ENCODE peak calls at places on chromosome 3, in six cellular contexts. U is GM12865, Q is HFFc6, L is lower lobe of right lung, B is GM12878, G is stomach. T is an unnamed sample.

GRCh38 chr3:34361921-34362320 is 563.5 kb downstream of the PDCD6IP start:
- DNase-seq in B (peak; percentile 96), Q (no peak), L (peak; percentile 51), G (no peak), U (peak; percentile 81), T (peak; percentile 73)

GRCh38 chr3:148309390-148310035 is 388.2 kb upstream of the AGTR1 start:
- DNase-seq in U (peak; percentile 58), B (no peak), Q (peak; percentile 46), G (no peak), L (no peak), T (no peak)

GRCh38 chr3:114707225-114707860 is 413.5 kb downstream of the TIGIT start:
- DNase-seq in L (no peak), B (no peak), G (no peak), U (no peak), Q (no peak), T (no peak)

GRCh38 chr3:9908286-9908685 is 5.6 kb downstream of the IL17RE start:
- DNase-seq in U (no peak), B (no peak), Q (no peak), L (no peak), G (no peak), T (no peak)

GRCh38 chr3:156606729-156607128 is 51.8 kb upstream of the SSR3 start:
- DNase-seq in G (no peak), L (no peak), B (no peak), U (peak; percentile 28), Q (no peak), T (no peak)

GRCh38 chr3:13746385-13746784 is 133.5 kb downstream of the WNT7A start:
- DNase-seq in G (no peak), L (no peak), U (no peak), Q (no peak), B (no peak), T (no peak)

GRCh38 chr3:62607287-62608029 is 234.1 kb upstream of the FEZF2 start:
- DNase-seq in G (peak; percentile 59), B (no peak), Q (peak; percentile 66), U (no peak), L (peak; percentile 85), T (no peak)

GRCh38 chr3:15903164-15903563 is 105.4 kb upstream of the ANKRD28 start:
- DNase-seq in L (no peak), U (no peak), Q (peak; percentile 42), G (peak; percentile 51), B (no peak), T (no peak)

GRCh38 chr3:144031938-144032337 is 60.3 kb downstream of the DIPK2A start:
- DNase-seq in Q (no peak), L (no peak), B (no peak), U (no peak), G (peak; percentile 79), T (no peak)

GRCh38 chr3:40465111-40465407 is 7.9 kb downstream of the RPL14 start:
- DNase-seq in G (no peak), Q (no peak), L (no peak), B (no peak), U (no peak), T (no peak)

GRCh38 chr3:149462653-149463052 is 11.8 kb upstream of the TM4SF4 start:
- DNase-seq in Q (peak; percentile 79), L (no peak), G (no peak), B (no peak), U (no peak), T (no peak)

GRCh38 chr3:47016934-47017435 is 37.5 kb downstream of the NBEAL2 start:
- DNase-seq in B (peak; percentile 40), Q (peak; percentile 74), L (no peak), G (no peak), U (peak; percentile 61), T (no peak)

GRCh38 chr3:148992027-148992634 is 791 bp downstream of the GYG1 start:
- DNase-seq in U (peak; percentile 58), Q (peak; percentile 10), G (peak; percentile 50), B (no peak), L (peak; percentile 72), T (peak; percentile 52)

GRCh38 chr3:36823806-36824205 is 59.5 kb upstream of the DCLK3 start:
- DNase-seq in L (no peak), B (no peak), U (no peak), Q (no peak), G (no peak), T (no peak)

GRCh38 chr3:177459397-177459796 is 262.1 kb upstream of the TBL1XR1 start:
- DNase-seq in L (no peak), G (no peak), Q (peak; percentile 28), U (no peak), B (no peak), T (no peak)

GRCh38 chr3:120524171-120524923 is 71.8 kb upstream of the NDUFB4 start:
- DNase-seq in L (no peak), U (no peak), G (no peak), B (no peak), Q (peak; percentile 36), T (no peak)

GRCh38 chr3:58085616-58086015 is 77.4 kb downstream of the FLNB start:
- DNase-seq in B (no peak), U (peak; percentile 72), G (no peak), L (no peak), Q (no peak), T (no peak)

GRCh38 chr3:160180581-160181216 is 44.5 kb upstream of the C3orf80 start:
- DNase-seq in Q (peak; percentile 84), L (no peak), U (no peak), G (no peak), B (no peak), T (no peak)

GRCh38 chr3:52399593-52399992 is 45.3 kb downstream of the SEMA3G start:
- DNase-seq in B (no peak), G (no peak), L (peak; percentile 30), U (no peak), Q (no peak), T (peak; percentile 34)

GRCh38 chr3:144821583-144821982 is 850.0 kb downstream of the DIPK2A start:
- DNase-seq in Q (no peak), B (no peak), U (no peak), G (no peak), L (no peak), T (no peak)

GRCh38 chr3:148004331-148004730 is 595.2 kb downstream of the ZIC1 start:
- DNase-seq in G (no peak), L (no peak), B (no peak), Q (no peak), U (no peak), T (no peak)

GRCh38 chr3:75089831-75090230 is 475.4 kb upstream of the CNTN3 start:
- DNase-seq in B (no peak), L (no peak), Q (no peak), U (no peak), G (no peak), T (no peak)

GRCh38 chr3:140910860-140911259 is 30.8 kb upstream of the SLC25A36 start:
- DNase-seq in G (no peak), U (no peak), B (no peak), Q (no peak), L (no peak), T (no peak)

GRCh38 chr3:149881879-149882278 is 68.9 kb downstream of the RNF13 start:
- DNase-seq in L (no peak), B (no peak), Q (no peak), G (no peak), U (no peak), T (no peak)

GRCh38 chr3:173411288-173412064 is 13.9 kb downstream of the NLGN1 start:
- DNase-seq in B (no peak), U (no peak), G (no peak), L (peak; percentile 52), Q (peak; percentile 50), T (no peak)

GRCh38 chr3:29057326-29057725 is 223.5 kb upstream of the RBMS3 start:
- DNase-seq in B (no peak), G (no peak), Q (peak; percentile 75), U (no peak), L (no peak), T (no peak)

GRCh38 chr3:18423401-18424212 is 1.5 kb downstream of the SATB1 start:
- DNase-seq in L (peak; percentile 53), G (peak; percentile 48), B (peak; percentile 37), U (peak; percentile 77), Q (peak; percentile 20), T (no peak)

GRCh38 chr3:111601810-111602209 is 6.7 kb upstream of the ZBED2 start:
- DNase-seq in G (no peak), U (no peak), Q (no peak), B (no peak), L (no peak), T (no peak)

GRCh38 chr3:172280406-172281051 is 167.7 kb downstream of the GHSR start:
- DNase-seq in B (no peak), U (no peak), G (no peak), L (no peak), Q (peak; percentile 63), T (no peak)

GRCh38 chr3:184361532-184361931 is at the start of the genes CLCN2 and POLR2H:
- DNase-seq in B (no peak), L (peak; percentile 61), Q (no peak), G (peak; percentile 50), U (peak; percentile 54), T (no peak)

GRCh38 chr3:190105876-190106275 is 14.8 kb downstream of the P3H2 start:
- DNase-seq in U (no peak), Q (no peak), L (no peak), B (no peak), G (no peak), T (no peak)

GRCh38 chr3:83515123-83515522 is 1443.7 kb upstream of the CADM2 start:
- DNase-seq in Q (no peak), L (no peak), B (no peak), U (no peak), G (no peak), T (no peak)

GRCh38 chr3:49469876-49470713 is at the start of gene DAG1:
- DNase-seq in U (peak; percentile 99), B (peak; percentile 75), L (peak; percentile 98), G (peak; percentile 99), Q (peak; percentile 94), T (peak; percentile 96)

GRCh38 chr3:150128126-150128525 is 157.4 kb upstream of the PFN2 start:
- DNase-seq in G (no peak), U (no peak), B (no peak), Q (no peak), L (no peak), T (no peak)

GRCh38 chr3:169133178-169134161 is 530.0 kb downstream of the MECOM start:
- DNase-seq in L (no peak), U (no peak), Q (no peak), G (no peak), B (no peak), T (no peak)
- TF ChIP-seq CTCF in L (peak; percentile 41), U (no peak), Q (peak; percentile 79), G (no peak), B (no peak), T (peak; percentile 16)

GRCh38 chr3:38001456-38002081 is 11.0 kb downstream of the VILL start:
- DNase-seq in L (no peak), Q (no peak), G (peak; percentile 87), U (no peak), B (no peak), T (peak; percentile 43)
- TF ChIP-seq CTCF in L (peak; percentile 8), Q (peak; percentile 51), G (no peak), U (peak; percentile 8), B (no peak), T (no peak)

GRCh38 chr3:42600958-42601675 is 631 bp downstream of the NKTR start:
- DNase-seq in U (peak; percentile 82), L (peak; percentile 75), G (peak; percentile 64), Q (peak; percentile 77), B (no peak), T (peak; percentile 56)
- TF ChIP-seq CTCF in U (no peak), L (peak; percentile 16), G (no peak), Q (peak; percentile 6), B (no peak), T (peak; percentile 7)

GRCh38 chr3:27368831-27369607 is at the start of gene NEK10:
- DNase-seq in G (peak; percentile 94), U (peak; percentile 92), Q (peak; percentile 86), B (peak; percentile 55), L (peak; percentile 94), T (peak; percentile 90)
- TF ChIP-seq CTCF in G (no peak), U (no peak), Q (peak; percentile 25), B (no peak), L (peak; percentile 14), T (no peak)

T was measured in CD14-positive monocyte.